ENCODE peak calls at places on chromosomes 6 and 20, in seven cellular contexts. M, J, T, A, R, Z and B are unnamed samples.

GRCh38 chr6:166483556-166484250 is 101.0 kb upstream of the MPC1 start:
- DNase-seq in M (no peak), J (no peak), T (no peak), A (no peak), R (no peak), Z (no peak), B (no peak)

GRCh38 chr6:21258665-21259064 is 334.9 kb upstream of the SOX4 start:
- DNase-seq in M (no peak), J (no peak), T (no peak), A (no peak), R (no peak), Z (no peak), B (no peak)

GRCh38 chr6:150256618-150257272 is 112.1 kb upstream of the IYD start:
- DNase-seq in M (no peak), J (peak; percentile 47), T (peak; percentile 72), A (no peak), R (no peak), Z (no peak), B (no peak)

GRCh38 chr20:62901891-62902290 is 24.4 kb downstream of the DIDO1 start:
- DNase-seq in M (no peak), J (no peak), T (no peak), A (no peak), R (no peak), Z (no peak), B (no peak)

GRCh38 chr6:112311950-112312547 is 35.1 kb upstream of the RFPL4B start:
- DNase-seq in M (peak; percentile 12), J (peak; percentile 33), T (peak; percentile 66), A (peak; percentile 41), R (peak; percentile 25), Z (no peak), B (peak; percentile 17)

GRCh38 chr20:17969276-17969883 is 562 bp downstream of the MGME1 start:
- DNase-seq in M (peak; percentile 66), J (peak; percentile 70), T (peak; percentile 37), A (peak; percentile 45), R (peak; percentile 64), Z (no peak), B (no peak)

GRCh38 chr20:49657118-49657901 is 56.4 kb downstream of the B4GALT5 start:
- DNase-seq in M (peak; percentile 25), J (no peak), T (peak; percentile 82), A (no peak), R (no peak), Z (no peak), B (no peak)

GRCh38 chr6:146345582-146345981 is 198.1 kb upstream of the RAB32 start:
- DNase-seq in M (no peak), J (no peak), T (no peak), A (no peak), R (no peak), Z (no peak), B (no peak)

GRCh38 chr6:70413829-70414494 is 654 bp downstream of the FAM135A start:
- DNase-seq in M (peak; percentile 41), J (peak; percentile 35), T (peak; percentile 22), A (peak; percentile 12), R (peak; percentile 26), Z (no peak), B (no peak)

GRCh38 chr6:118382126-118382525 is 166.0 kb upstream of the PLN start:
- DNase-seq in M (no peak), J (no peak), T (no peak), A (no peak), R (no peak), Z (no peak), B (no peak)

GRCh38 chr6:132320007-132320406 is 81.3 kb downstream of the MOXD1 start:
- DNase-seq in M (no peak), J (peak; percentile 71), T (peak; percentile 62), A (peak; percentile 10), R (peak; percentile 5), Z (no peak), B (no peak)

GRCh38 chr6:146087386-146087785 is 58.5 kb downstream of the GRM1 start:
- DNase-seq in M (no peak), J (no peak), T (no peak), A (no peak), R (no peak), Z (no peak), B (no peak)